ENCODE peak calls at places on chromosomes 12 and 14, in seven cellular contexts. One of them, this sample, is unnamed. For H3K4me1, the result is how much of the 10 kb centered on the place peaks cover.

GRCh38 chr14:41072776-41073175 is 533.9 kb upstream of the LRFN5 start:
- DNase-seq in upper lobe of left lung: no peak
- DNase-seq in suprapubic skin: no peak
- DNase-seq in ovary: no peak
- DNase-seq in CD8-positive, alpha-beta memory T cell: no peak
- DNase-seq in GM23338: no peak
- DNase-seq in gastrocnemius medialis: no peak
- DNase-seq in this sample: no peak

GRCh38 chr12:106120578-106121105 is 18.1 kb downstream of the NUAK1 start:
- DNase-seq in upper lobe of left lung: no peak
- DNase-seq in suprapubic skin: no peak
- DNase-seq in ovary: no peak
- DNase-seq in CD8-positive, alpha-beta memory T cell: no peak
- DNase-seq in GM23338: no peak
- DNase-seq in gastrocnemius medialis: no peak
- DNase-seq in this sample: peak

GRCh38 chr12:94277426-94278000 is 129.1 kb downstream of the PLXNC1 start:
- DNase-seq in upper lobe of left lung: no peak
- DNase-seq in suprapubic skin: no peak
- DNase-seq in ovary: no peak
- DNase-seq in CD8-positive, alpha-beta memory T cell: no peak
- DNase-seq in GM23338: no peak
- DNase-seq in gastrocnemius medialis: no peak
- DNase-seq in this sample: no peak

GRCh38 chr12:3777206-3777809 is 24.4 kb upstream of the CRACR2A start:
- DNase-seq in upper lobe of left lung: no peak
- DNase-seq in suprapubic skin: no peak
- DNase-seq in ovary: no peak
- DNase-seq in CD8-positive, alpha-beta memory T cell: no peak
- DNase-seq in GM23338: peak
- DNase-seq in gastrocnemius medialis: no peak
- DNase-seq in this sample: no peak

GRCh38 chr12:93094988-93095737 is 166.1 kb upstream of the EEA1 start:
- DNase-seq in upper lobe of left lung: no peak
- DNase-seq in suprapubic skin: no peak
- DNase-seq in ovary: no peak
- DNase-seq in CD8-positive, alpha-beta memory T cell: no peak
- DNase-seq in GM23338: no peak
- DNase-seq in gastrocnemius medialis: no peak
- DNase-seq in this sample: no peak

GRCh38 chr12:49478949-49479664 is 59.7 kb upstream of the KCNH3 start:
- DNase-seq in upper lobe of left lung: no peak
- DNase-seq in suprapubic skin: no peak
- DNase-seq in ovary: no peak
- DNase-seq in CD8-positive, alpha-beta memory T cell: no peak
- DNase-seq in GM23338: peak
- DNase-seq in gastrocnemius medialis: no peak
- DNase-seq in this sample: no peak

GRCh38 chr14:77869350-77869749 is 69.4 kb downstream of the ADCK1 start:
- DNase-seq in upper lobe of left lung: no peak
- DNase-seq in suprapubic skin: no peak
- DNase-seq in ovary: no peak
- DNase-seq in CD8-positive, alpha-beta memory T cell: no peak
- DNase-seq in GM23338: no peak
- DNase-seq in gastrocnemius medialis: no peak
- DNase-seq in this sample: no peak

GRCh38 chr12:57401165-57401564 is 29.7 kb downstream of the R3HDM2 start:
- DNase-seq in upper lobe of left lung: no peak
- DNase-seq in suprapubic skin: no peak
- DNase-seq in ovary: no peak
- DNase-seq in CD8-positive, alpha-beta memory T cell: no peak
- DNase-seq in GM23338: no peak
- DNase-seq in gastrocnemius medialis: no peak
- DNase-seq in this sample: no peak

GRCh38 chr12:92389466-92389865 is 243.8 kb upstream of the BTG1 start:
- DNase-seq in upper lobe of left lung: no peak
- DNase-seq in suprapubic skin: no peak
- DNase-seq in ovary: no peak
- DNase-seq in CD8-positive, alpha-beta memory T cell: no peak
- DNase-seq in GM23338: no peak
- DNase-seq in gastrocnemius medialis: no peak
- DNase-seq in this sample: no peak

GRCh38 chr14:106790189-106791036 is 1264.0 kb downstream of the TMEM121 start:
- DNase-seq in upper lobe of left lung: peak
- DNase-seq in suprapubic skin: no peak
- DNase-seq in ovary: peak
- DNase-seq in CD8-positive, alpha-beta memory T cell: peak
- DNase-seq in GM23338: peak
- DNase-seq in gastrocnemius medialis: no peak
- DNase-seq in this sample: peak

GRCh38 chr12:13154027-13154538 is 42.4 kb upstream of the EMP1 start:
- DNase-seq in upper lobe of left lung: no peak
- DNase-seq in suprapubic skin: no peak
- DNase-seq in ovary: no peak
- DNase-seq in CD8-positive, alpha-beta memory T cell: no peak
- DNase-seq in GM23338: no peak
- DNase-seq in gastrocnemius medialis: no peak
- DNase-seq in this sample: no peak

GRCh38 chr14:100076630-100077029 is 11.4 kb downstream of the EVL start:
- DNase-seq in upper lobe of left lung: peak
- DNase-seq in suprapubic skin: peak
- DNase-seq in ovary: no peak
- DNase-seq in CD8-positive, alpha-beta memory T cell: no peak
- DNase-seq in GM23338: no peak
- DNase-seq in gastrocnemius medialis: peak
- DNase-seq in this sample: no peak

GRCh38 chr12:50685641-50686040 is 78.3 kb upstream of the ATF1 start:
- DNase-seq in upper lobe of left lung: no peak
- DNase-seq in suprapubic skin: no peak
- DNase-seq in ovary: no peak
- DNase-seq in CD8-positive, alpha-beta memory T cell: no peak
- DNase-seq in GM23338: no peak
- DNase-seq in gastrocnemius medialis: no peak
- DNase-seq in this sample: no peak

DNA sequence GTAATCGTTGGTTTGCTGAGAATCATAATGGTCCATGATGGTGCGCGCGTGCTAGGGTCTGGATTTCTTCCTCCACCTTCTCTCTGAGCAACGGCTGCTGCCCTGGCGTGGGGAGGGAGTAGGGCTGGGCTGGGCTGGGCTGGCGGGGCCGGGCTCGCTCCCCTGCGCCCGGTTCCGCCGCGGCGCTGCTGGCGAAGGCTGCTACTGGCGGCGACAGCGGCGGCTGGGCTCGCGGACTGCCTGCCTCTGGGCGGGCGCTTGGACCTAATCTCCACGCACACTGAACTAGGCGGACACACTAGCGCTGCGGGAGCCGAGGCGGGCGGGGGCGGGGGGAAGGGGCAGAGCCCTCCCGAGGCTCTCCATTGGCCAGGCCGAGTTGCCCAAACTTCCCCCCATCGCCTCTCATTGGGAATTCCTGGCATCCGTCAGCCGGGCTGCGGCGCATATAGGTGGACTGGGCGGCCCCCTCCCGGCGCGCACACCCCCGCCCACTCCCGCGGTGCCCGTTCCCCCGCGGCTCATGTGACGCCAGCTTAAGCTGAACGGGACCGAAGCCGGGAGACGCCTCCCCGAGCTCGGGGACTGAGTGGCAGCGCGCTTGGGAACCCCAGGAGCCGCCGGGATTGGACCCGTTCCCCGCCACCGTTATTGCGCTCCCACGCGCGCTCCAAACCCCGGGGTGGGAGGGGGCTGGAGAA is at the start of gene ACTN1:
- DNase-seq in upper lobe of left lung: peak
- DNase-seq in suprapubic skin: peak
- DNase-seq in ovary: peak
- DNase-seq in CD8-positive, alpha-beta memory T cell: peak
- DNase-seq in GM23338: peak
- DNase-seq in gastrocnemius medialis: peak
- DNase-seq in this sample: peak
- H3K4me1 ChIP-seq in upper lobe of left lung: under half
- H3K4me1 ChIP-seq in suprapubic skin: half or more
- H3K4me1 ChIP-seq in ovary: under half
- H3K4me1 ChIP-seq in CD8-positive, alpha-beta memory T cell: under half
- H3K4me1 ChIP-seq in GM23338: under half
- H3K4me1 ChIP-seq in gastrocnemius medialis: under half
- H3K4me1 ChIP-seq in this sample: under half

GRCh38 chr14:49897414-49897813 is 4.5 kb downstream of the ARF6 start:
- DNase-seq in upper lobe of left lung: no peak
- DNase-seq in suprapubic skin: no peak
- DNase-seq in ovary: no peak
- DNase-seq in CD8-positive, alpha-beta memory T cell: no peak
- DNase-seq in GM23338: no peak
- DNase-seq in gastrocnemius medialis: no peak
- DNase-seq in this sample: no peak
- H3K4me1 ChIP-seq in upper lobe of left lung: under half
- H3K4me1 ChIP-seq in suprapubic skin: under half
- H3K4me1 ChIP-seq in ovary: under half
- H3K4me1 ChIP-seq in CD8-positive, alpha-beta memory T cell: under half
- H3K4me1 ChIP-seq in GM23338: under half
- H3K4me1 ChIP-seq in gastrocnemius medialis: under half
- H3K4me1 ChIP-seq in this sample: under half

DNA sequence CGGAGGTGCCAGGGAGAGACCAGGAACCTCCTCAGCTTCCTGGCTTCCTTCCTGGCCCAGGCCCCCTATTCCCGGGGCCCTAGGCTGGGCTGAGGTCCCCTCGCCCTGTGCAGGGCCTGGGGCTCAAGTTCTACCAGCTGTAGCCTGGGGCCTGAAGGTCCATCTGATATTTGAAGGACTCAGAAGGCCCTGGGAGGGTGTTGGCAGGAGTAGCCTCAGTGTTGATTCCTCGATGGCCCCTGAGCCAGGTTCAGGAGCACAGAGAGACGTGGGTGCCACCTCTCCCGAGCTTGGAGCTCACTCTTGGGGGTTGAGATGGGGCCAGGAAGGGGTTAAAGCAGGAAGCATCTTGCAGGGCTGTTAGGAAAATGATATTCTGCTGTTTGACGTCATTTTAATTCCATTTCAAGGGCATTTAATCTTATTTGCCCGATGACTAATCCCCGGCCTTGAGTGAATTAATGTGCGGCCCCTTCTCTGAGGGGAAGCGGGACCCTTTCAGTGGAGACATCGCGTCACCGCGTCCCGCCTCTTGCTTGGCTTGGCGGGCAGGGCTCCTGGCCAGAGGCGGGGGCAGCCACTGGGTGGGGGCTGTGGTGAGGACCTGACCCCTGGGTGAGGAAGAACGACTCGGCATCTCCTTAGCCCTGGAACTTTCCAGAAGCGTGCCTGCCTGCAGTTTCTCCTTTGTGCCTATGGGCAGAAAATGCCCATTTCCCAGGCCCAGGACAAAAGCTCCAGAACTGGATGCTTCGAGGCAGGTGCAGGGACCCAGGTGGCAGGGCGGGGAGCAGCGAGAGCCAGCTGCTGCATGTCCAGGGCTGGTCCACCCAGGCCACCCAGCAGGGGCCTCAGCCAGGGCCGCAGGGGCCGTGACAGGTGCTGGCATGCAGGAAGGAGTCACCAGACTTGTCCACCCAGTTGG is 158.3 kb downstream of the KIF26A start:
- DNase-seq in upper lobe of left lung: no peak
- DNase-seq in suprapubic skin: peak
- DNase-seq in ovary: peak
- DNase-seq in CD8-positive, alpha-beta memory T cell: no peak
- DNase-seq in GM23338: no peak
- DNase-seq in gastrocnemius medialis: no peak
- DNase-seq in this sample: peak
- H3K4me1 ChIP-seq in upper lobe of left lung: under half
- H3K4me1 ChIP-seq in suprapubic skin: under half
- H3K4me1 ChIP-seq in ovary: under half
- H3K4me1 ChIP-seq in CD8-positive, alpha-beta memory T cell: under half
- H3K4me1 ChIP-seq in GM23338: under half
- H3K4me1 ChIP-seq in gastrocnemius medialis: under half
- H3K4me1 ChIP-seq in this sample: under half

GRCh38 chr12:27575780-27576154 is 51.8 kb downstream of the PPFIBP1 start:
- DNase-seq in upper lobe of left lung: no peak
- DNase-seq in suprapubic skin: no peak
- DNase-seq in ovary: no peak
- DNase-seq in CD8-positive, alpha-beta memory T cell: no peak
- DNase-seq in GM23338: no peak
- DNase-seq in gastrocnemius medialis: no peak
- DNase-seq in this sample: no peak
- H3K4me1 ChIP-seq in upper lobe of left lung: under half
- H3K4me1 ChIP-seq in suprapubic skin: under half
- H3K4me1 ChIP-seq in ovary: under half
- H3K4me1 ChIP-seq in CD8-positive, alpha-beta memory T cell: under half
- H3K4me1 ChIP-seq in GM23338: under half
- H3K4me1 ChIP-seq in gastrocnemius medialis: under half
- H3K4me1 ChIP-seq in this sample: under half

This sample was measured in Caco-2.